ENCODE peak calls at places on chromosomes 2 and 18, in five cellular contexts. Q, D, N, Z and U are unnamed samples.

GRCh38 chr18:8996771-8997432 is 105.6 kb upstream of the NDUFV2 start:
- DNase-seq in D (no peak), Q (no peak), N (no peak), Z (no peak), U (peak)

GRCh38 chr2:69685321-69686048 is 41.9 kb upstream of the AAK1 start:
- DNase-seq in N (peak), Q (peak), D (no peak), Z (no peak), U (peak)

GRCh38 chr2:25598911-25599310 is 74.5 kb downstream of the DTNB start:
- DNase-seq in Z (no peak), Q (no peak), N (no peak), D (no peak), U (no peak)

GRCh38 chr2:37324536-37324785 is 172 bp downstream of the PRKD3 start:
- DNase-seq in D (peak), Q (peak), N (no peak), Z (peak), U (peak)

GRCh38 chr2:238121511-238122286 is 16.8 kb upstream of the KLHL30 start:
- DNase-seq in N (no peak), D (no peak), Z (no peak), Q (no peak), U (no peak)

GRCh38 chr18:75831960-75832359 is 404.5 kb upstream of the SMIM21 start:
- DNase-seq in D (no peak), Z (no peak), N (no peak), Q (no peak), U (no peak)

GRCh38 chr18:25077933-25078707 is 273.8 kb downstream of the ZNF521 start:
- DNase-seq in Z (peak), D (no peak), N (no peak), Q (no peak), U (no peak)

GRCh38 chr2:207296265-207296948 is 130.7 kb upstream of the KLF7 start:
- DNase-seq in Q (peak), Z (peak), D (no peak), N (peak), U (no peak)

GRCh38 chr2:121790276-121790956 is 35.0 kb downstream of the TSN start:
- DNase-seq in Q (peak), Z (no peak), N (no peak), D (no peak), U (peak)

GRCh38 chr18:32296851-32297250 is 107.0 kb downstream of the MEP1B start:
- DNase-seq in N (no peak), Z (no peak), Q (no peak), D (no peak), U (no peak)

GRCh38 chr2:44866131-44866530 is 75.4 kb upstream of the SIX3 start:
- DNase-seq in N (no peak), D (no peak), Z (no peak), Q (no peak), U (no peak)

GRCh38 chr2:236309669-236310029 is 45.4 kb upstream of the ASB18 start:
- DNase-seq in Z (peak), N (peak), D (peak), Q (no peak), U (peak)

GRCh38 chr2:48454504-48454903 is 75.5 kb upstream of the STON1 start:
- DNase-seq in Q (peak), N (no peak), D (no peak), Z (no peak), U (peak)

GRCh38 chr2:165950438-165950837 is 3.1 kb downstream of the TTC21B start:
- DNase-seq in Q (no peak), Z (no peak), N (no peak), D (no peak), U (no peak)

GRCh38 chr2:129805889-129806288 is 173.6 kb upstream of the RAB6C start:
- DNase-seq in Q (no peak), N (no peak), Z (no peak), D (no peak), U (no peak)

GRCh38 chr2:164757934-164758695 is 83.5 kb downstream of the COBLL1 start:
- DNase-seq in D (no peak), Q (peak), N (no peak), Z (no peak), U (peak)

GRCh38 chr18:3268306-3268705 is 6.4 kb downstream of the MYL12B start:
- DNase-seq in Q (no peak), D (no peak), N (no peak), Z (no peak), U (no peak)

GRCh38 chr2:111184725-111185495 is 64.2 kb downstream of the BCL2L11 start:
- DNase-seq in Z (no peak), N (no peak), D (no peak), Q (no peak), U (no peak)

GRCh38 chr2:200453142-200453852 is 56.6 kb downstream of the KCTD18 start:
- DNase-seq in N (no peak), Z (no peak), Q (no peak), D (no peak), U (no peak)

GRCh38 chr2:181376999-181377398 is 80.2 kb upstream of the ITGA4 start:
- DNase-seq in Q (no peak), N (no peak), Z (no peak), D (no peak), U (no peak)

GRCh38 chr18:43642647-43643046 is 365.4 kb upstream of the SYT4 start:
- DNase-seq in N (no peak), Z (no peak), D (no peak), Q (no peak), U (no peak)

GRCh38 chr2:27856386-27856785 is 33.8 kb downstream of the RBKS start:
- DNase-seq in D (no peak), N (no peak), Z (no peak), Q (no peak), U (no peak)
- H3K9ac ChIP-seq in D (no peak), N (no peak), Z (no peak), Q (no peak), U (no peak)

GRCh38 chr18:70221156-70221910 is 15.8 kb upstream of the RTTN start:
- DNase-seq in N (no peak), Q (no peak), Z (peak), D (no peak), U (no peak)
- H3K4me2 ChIP-seq in N (no peak), Q (no peak), Z (peak), D (no peak), U (no peak)

GRCh38 chr2:189613650-189614420 is 33.2 kb upstream of the SLC40A1 start:
- DNase-seq in N (peak), D (peak), Z (no peak), Q (peak), U (peak)
- H3K9ac ChIP-seq in N (peak), D (no peak), Z (no peak), Q (peak), U (no peak)

DNA sequence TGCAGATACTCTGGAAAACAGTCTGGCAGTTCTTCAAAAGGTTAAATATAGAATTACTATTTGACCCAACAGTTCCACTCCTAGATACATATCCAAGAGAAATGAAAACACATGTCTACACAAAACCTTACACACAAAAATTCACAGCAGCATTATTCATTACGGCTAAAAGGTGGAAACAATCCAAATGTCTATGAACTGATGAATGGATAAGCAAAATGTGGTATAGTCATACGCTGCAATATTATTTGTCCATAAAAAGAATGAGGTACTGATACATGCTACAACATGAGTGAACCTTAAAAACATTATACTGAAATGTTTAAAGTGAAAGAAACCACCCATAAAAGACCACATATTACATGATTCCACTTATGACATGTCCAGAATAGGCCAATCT is 4.0 kb downstream of the CYP27C1 start:
- DNase-seq in Z (no peak), Q (no peak), N (no peak), D (no peak), U (no peak)
- H3K4me2 ChIP-seq in Z (no peak), Q (no peak), N (no peak), D (no peak), U (no peak)

GRCh38 chr2:218022131-218022850 is 19.5 kb upstream of the TNS1 start:
- DNase-seq in D (no peak), Z (peak), Q (no peak), N (no peak), U (no peak)
- H3K9ac ChIP-seq in D (no peak), Z (no peak), Q (no peak), N (no peak), U (no peak)

GRCh38 chr2:227082286-227082685 is 81.7 kb downstream of the COL4A4 start:
- DNase-seq in N (no peak), D (no peak), Z (no peak), Q (no peak), U (no peak)

GRCh38 chr2:227079726-227080125 is 84.3 kb downstream of the COL4A4 start:
- DNase-seq in Q (peak), D (no peak), N (no peak), Z (no peak), U (peak)
- H3K4me2 ChIP-seq in Q (no peak), D (no peak), N (no peak), Z (no peak), U (peak)